ENCODE peak calls at places on chromosomes 2 and 18, in four cellular contexts. L is prostate gland, M is GM12891, C is GM12878. Q is an unnamed sample.
A peak's percentile ranks its signal among the peaks of the same experiment; 100 is the strongest.

GRCh38 chr18:13541621-13542519 is 184.5 kb downstream of the FAM210A start:
- DNase-seq in C (no peak), L (peak; percentile 72), M (no peak), Q (no peak)

GRCh38 chr2:99660616-99661416 is 171.0 kb upstream of the REV1 start:
- DNase-seq in L (no peak), M (no peak), C (no peak), Q (no peak)

GRCh38 chr2:162211747-162212146 is 31.5 kb downstream of the FAP start:
- DNase-seq in C (no peak), M (no peak), L (no peak), Q (no peak)

GRCh38 chr2:126884861-126885481 is 13.7 kb upstream of the TEX51 start:
- DNase-seq in C (no peak), L (no peak), M (no peak), Q (no peak)

GRCh38 chr2:225337183-225337582 is 62.3 kb upstream of the NYAP2 start:
- DNase-seq in M (no peak), L (no peak), C (no peak), Q (no peak)

GRCh38 chr2:9617749-9618148 is 13.0 kb downstream of the YWHAQ start:
- DNase-seq in C (no peak), M (no peak), L (no peak), Q (no peak)

GRCh38 chr2:215619022-215619958 is 183.4 kb upstream of the FN1 start:
- DNase-seq in M (no peak), C (no peak), L (no peak), Q (no peak)

GRCh38 chr18:31658670-31659573 is 25.5 kb downstream of the B4GALT6 start:
- DNase-seq in L (no peak), M (no peak), C (peak; percentile 89), Q (no peak)

GRCh38 chr2:5976626-5977025 is 284.4 kb downstream of the SOX11 start:
- DNase-seq in L (no peak), C (no peak), M (no peak), Q (no peak)

GRCh38 chr2:146317959-146318358 is 1526.9 kb upstream of the ACVR2A start:
- DNase-seq in M (no peak), L (no peak), C (no peak), Q (no peak)

GRCh38 chr2:204357175-204357695 is 188.0 kb upstream of the PARD3B start:
- DNase-seq in C (no peak), M (no peak), L (no peak), Q (no peak)

GRCh38 chr2:72131916-72132841 is 15.5 kb downstream of the CYP26B1 start:
- DNase-seq in M (no peak), L (no peak), C (no peak), Q (peak; percentile 53)

GRCh38 chr18:79478484-79479113 is 82.9 kb downstream of the NFATC1 start:
- DNase-seq in L (no peak), M (no peak), C (no peak), Q (peak; percentile 53)

GRCh38 chr2:96494188-96494587 is 11.0 kb downstream of the NEURL3 start:
- DNase-seq in M (no peak), C (no peak), L (no peak), Q (no peak)

GRCh38 chr2:10215393-10215935 is 87.2 kb upstream of the HPCAL1 start:
- DNase-seq in L (no peak), C (no peak), M (no peak), Q (no peak)

GRCh38 chr2:171390941-171391516 is 42.8 kb downstream of the METTL8 start:
- DNase-seq in L (no peak), M (no peak), C (no peak), Q (no peak)

GRCh38 chr2:100921685-100922161 is 80.4 kb upstream of the RPL31 start:
- DNase-seq in M (no peak), C (no peak), L (no peak), Q (no peak)

GRCh38 chr2:199495147-199495546 is 37.4 kb upstream of the SATB2 start:
- DNase-seq in C (no peak), M (no peak), L (no peak), Q (no peak)

GRCh38 chr2:171227066-171227782 is 66.5 kb upstream of the TLK1 start:
- DNase-seq in C (no peak), M (no peak), L (no peak), Q (no peak)

GRCh38 chr18:58581265-58581664 is 47.6 kb downstream of the ALPK2 start:
- DNase-seq in L (no peak), M (no peak), C (no peak), Q (no peak)

GRCh38 chr2:152683400-152683799 is 33.9 kb downstream of the PRPF40A start:
- DNase-seq in M (no peak), L (no peak), C (no peak), Q (no peak)

GRCh38 chr18:79449551-79450288 is 54.0 kb downstream of the NFATC1 start:
- DNase-seq in M (no peak), L (no peak), C (no peak), Q (no peak)

GRCh38 chr2:241652142-241652541 is 14.6 kb downstream of the ATG4B start:
- DNase-seq in C (no peak), M (no peak), L (no peak), Q (no peak)

GRCh38 chr2:85907671-85908157 is 18.9 kb upstream of the ST3GAL5 start:
- DNase-seq in L (peak; percentile 48), M (no peak), C (no peak), Q (no peak)

GRCh38 chr18:31685097-31686082 is 1.0 kb upstream of the B4GALT6 start:
- DNase-seq in C (peak; percentile 40), M (peak; percentile 66), L (peak; percentile 76), Q (no peak)

GRCh38 chr2:6846967-6847695 is 18.6 kb downstream of the CMPK2 start:
- DNase-seq in M (no peak), C (no peak), L (no peak), Q (no peak)

GRCh38 chr2:65073879-65074565 is 17.8 kb downstream of the CEP68 start:
- DNase-seq in M (no peak), C (no peak), L (no peak), Q (no peak)

GRCh38 chr2:144261336-144261735 is 258.6 kb downstream of the ZEB2 start:
- DNase-seq in L (no peak), C (no peak), M (no peak), Q (no peak)
- TF ChIP-seq POLR2AphosphoS5 in L (no peak), C (no peak), M (no peak), Q (no peak)

DNA sequence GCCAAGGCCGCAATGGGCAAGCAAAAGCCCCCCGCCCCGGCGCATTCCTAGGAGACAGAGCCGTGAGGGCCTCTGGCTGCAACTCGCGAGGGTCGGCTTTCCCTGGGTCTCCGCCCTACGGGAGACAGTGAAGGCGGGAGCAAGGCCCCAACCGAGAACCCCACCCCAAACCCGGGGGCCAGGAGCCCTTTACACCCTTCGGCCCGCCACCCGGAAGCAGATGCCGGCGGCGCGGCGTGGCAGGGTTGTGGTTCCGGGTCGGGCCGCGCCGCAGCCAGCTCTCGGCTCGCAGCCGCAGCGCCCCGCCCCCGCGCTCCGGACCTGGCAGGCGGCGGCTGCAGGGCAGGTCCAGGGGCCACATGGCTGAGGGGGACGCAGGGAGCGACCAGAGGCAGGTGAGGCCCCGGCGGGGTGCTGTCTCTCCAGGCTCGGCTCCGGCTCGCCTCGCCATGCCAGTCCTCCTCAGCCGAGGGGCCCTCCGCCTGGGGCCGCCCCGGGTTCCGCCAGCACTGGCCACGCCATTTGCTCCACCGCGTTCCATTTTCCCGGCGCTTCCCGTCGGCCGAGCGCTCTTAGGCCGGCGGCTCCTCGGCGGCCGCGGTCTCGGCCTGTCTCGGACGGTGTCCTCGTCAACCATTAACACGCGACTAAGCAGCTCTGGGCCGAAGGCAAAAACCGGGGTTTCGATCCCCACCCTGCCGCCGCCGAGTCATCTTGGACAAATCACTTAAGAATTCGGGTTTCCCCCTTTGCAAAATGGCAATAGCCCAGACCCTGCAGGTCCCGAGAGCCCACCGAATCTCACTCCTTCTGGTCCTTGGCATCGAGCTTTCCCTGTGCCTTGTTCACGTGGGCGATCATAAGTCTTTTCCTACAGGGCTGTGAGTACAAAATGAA is at the start of gene IMPACT:
- DNase-seq in L (peak; percentile 58), C (no peak), M (peak; percentile 45), Q (peak; percentile 77)
- TF ChIP-seq POLR2A in L (peak; percentile 42), C (peak; percentile 66), M (no peak), Q (no peak)

DNA sequence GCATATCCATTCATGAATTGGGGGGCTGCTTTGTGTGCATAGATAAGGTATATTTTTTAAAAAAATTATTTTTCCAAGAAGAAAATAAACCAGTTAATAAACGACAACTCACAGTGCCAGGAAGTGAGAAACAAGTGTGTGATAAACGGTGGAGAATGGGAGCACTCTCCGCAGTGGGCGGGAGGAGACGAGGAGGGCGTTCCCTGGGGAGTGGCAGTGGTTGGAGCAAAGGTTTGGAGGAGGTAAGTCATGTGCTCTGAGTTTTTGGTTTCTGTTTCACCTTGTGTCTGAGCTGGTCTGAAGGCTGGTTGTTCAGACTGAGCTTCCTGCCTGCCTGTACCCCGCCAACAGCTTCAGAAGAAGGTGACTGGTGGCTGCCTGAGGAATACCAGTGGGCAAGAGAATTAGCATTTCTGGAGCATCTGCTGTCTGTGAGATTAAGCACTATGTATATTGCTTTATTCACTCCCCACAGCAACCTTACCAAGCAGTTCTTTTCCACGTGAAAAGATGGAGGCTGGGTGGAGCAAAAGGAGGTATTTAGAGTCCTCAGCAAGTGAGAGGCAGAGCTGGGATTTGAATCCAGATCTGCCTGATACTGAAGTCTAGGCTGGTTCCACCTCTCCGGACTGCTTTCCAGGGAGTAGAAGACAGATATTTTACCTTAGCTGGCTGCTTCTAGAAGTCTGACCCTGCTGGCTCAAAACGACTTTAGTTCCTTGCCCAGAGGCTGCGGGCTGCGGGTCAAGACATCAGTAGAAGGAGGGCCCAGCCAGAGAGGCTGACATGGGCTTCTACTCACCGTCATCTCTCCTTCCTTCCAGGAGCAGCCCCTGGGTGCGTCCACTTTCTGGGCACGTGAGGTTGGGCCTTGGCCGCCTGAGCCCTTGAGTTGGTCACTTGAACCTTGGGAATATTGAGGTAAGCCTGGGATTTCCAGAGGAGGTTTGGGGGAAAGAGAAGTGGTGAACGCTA is 26.9 kb upstream of the CASP8 start:
- DNase-seq in M (peak; percentile 46), L (peak; percentile 81), C (peak; percentile 91), Q (no peak)
- TF ChIP-seq POLR2AphosphoS5 in M (peak; percentile 78), L (peak; percentile 86), C (peak; percentile 91), Q (no peak)

GRCh38 chr2:73610111-73610510 is 32.1 kb downstream of the NAT8 start:
- DNase-seq in L (no peak), C (no peak), M (no peak), Q (no peak)

GRCh38 chr2:73614997-73615396 is 27.2 kb downstream of the NAT8 start:
- DNase-seq in C (no peak), M (no peak), L (no peak), Q (no peak)

GRCh38 chr2:73611867-73612266 is 30.4 kb downstream of the NAT8 start:
- DNase-seq in L (no peak), M (no peak), C (no peak), Q (no peak)

GRCh38 chr2:73611193-73611592 is 31.0 kb downstream of the NAT8 start:
- DNase-seq in C (no peak), M (no peak), L (no peak), Q (no peak)

GRCh38 chr2:73614105-73614504 is 28.1 kb downstream of the NAT8 start:
- DNase-seq in L (no peak), M (no peak), C (no peak), Q (no peak)
- TF ChIP-seq POLR2A in L (no peak), M (no peak), C (no peak), Q (no peak)

GRCh38 chr18:48997985-48998831 is 47.4 kb upstream of the SMAD7 start:
- DNase-seq in M (no peak), C (no peak), L (no peak), Q (no peak)
- TF ChIP-seq POLR2AphosphoS5 in M (no peak), C (no peak), L (no peak), Q (no peak)

Q was measured in suprapubic skin.